ENCODE peak calls at places on chromosomes 6 and 20, in five cellular contexts. One of them, this sample, is unnamed.

GRCh38 chr6:36599791-36600209 is 5.6 kb downstream of the SRSF3 start:
- DNase-seq in H9: peak
- DNase-seq in H1: no peak
- DNase-seq in IMR-90: peak
- DNase-seq in mesenchymal stem cell: peak
- DNase-seq in this sample: no peak

GRCh38 chr6:74248966-74249365 is 553.0 kb downstream of the CD109 start:
- DNase-seq in H9: no peak
- DNase-seq in H1: no peak
- DNase-seq in IMR-90: peak
- DNase-seq in mesenchymal stem cell: peak
- DNase-seq in this sample: no peak

GRCh38 chr6:18022398-18023231 is 35.2 kb upstream of the KIF13A start:
- DNase-seq in H9: peak
- DNase-seq in H1: peak
- DNase-seq in IMR-90: peak
- DNase-seq in mesenchymal stem cell: no peak
- DNase-seq in this sample: peak

GRCh38 chr6:137799950-137800568 is 67.0 kb upstream of the TNFAIP3 start:
- DNase-seq in H9: peak
- DNase-seq in H1: no peak
- DNase-seq in IMR-90: peak
- DNase-seq in mesenchymal stem cell: peak
- DNase-seq in this sample: no peak

GRCh38 chr6:169905041-169905807 is 153.8 kb downstream of the ERMARD start:
- DNase-seq in H9: no peak
- DNase-seq in H1: no peak
- DNase-seq in IMR-90: peak
- DNase-seq in mesenchymal stem cell: peak
- DNase-seq in this sample: no peak

GRCh38 chr6:16239798-16240123 is 1.4 kb downstream of the GMPR start:
- DNase-seq in H9: peak
- DNase-seq in H1: no peak
- DNase-seq in IMR-90: peak
- DNase-seq in mesenchymal stem cell: peak
- DNase-seq in this sample: no peak

GRCh38 chr6:134004714-134005113 is 47.7 kb downstream of the SLC2A12 start:
- DNase-seq in H9: no peak
- DNase-seq in H1: no peak
- DNase-seq in IMR-90: peak
- DNase-seq in mesenchymal stem cell: no peak
- DNase-seq in this sample: no peak

GRCh38 chr6:37110455-37111155 is 59.3 kb upstream of the PIM1 start:
- DNase-seq in H9: no peak
- DNase-seq in H1: no peak
- DNase-seq in IMR-90: no peak
- DNase-seq in mesenchymal stem cell: no peak
- DNase-seq in this sample: no peak

GRCh38 chr6:2877057-2877882 is 25.8 kb downstream of the SERPINB9 start:
- DNase-seq in H9: no peak
- DNase-seq in H1: no peak
- DNase-seq in IMR-90: peak
- DNase-seq in mesenchymal stem cell: peak
- DNase-seq in this sample: no peak

GRCh38 chr6:38350882-38351281 is 288.8 kb downstream of the BTBD9 start:
- DNase-seq in H9: no peak
- DNase-seq in H1: no peak
- DNase-seq in IMR-90: peak
- DNase-seq in mesenchymal stem cell: peak
- DNase-seq in this sample: no peak

GRCh38 chr6:131387706-131388455 is 185.1 kb upstream of the ARG1 start:
- DNase-seq in H9: no peak
- DNase-seq in H1: no peak
- DNase-seq in IMR-90: no peak
- DNase-seq in mesenchymal stem cell: no peak
- DNase-seq in this sample: no peak

GRCh38 chr20:49657118-49657901 is 56.4 kb downstream of the B4GALT5 start:
- DNase-seq in H9: no peak
- DNase-seq in H1: no peak
- DNase-seq in IMR-90: peak
- DNase-seq in mesenchymal stem cell: no peak
- DNase-seq in this sample: no peak

GRCh38 chr6:2733324-2733723 is 17.4 kb downstream of the MYLK4 start:
- DNase-seq in H9: no peak
- DNase-seq in H1: no peak
- DNase-seq in IMR-90: peak
- DNase-seq in mesenchymal stem cell: no peak
- DNase-seq in this sample: no peak

GRCh38 chr6:113004691-113005270 is 657.7 kb downstream of the RFPL4B start:
- DNase-seq in H9: no peak
- DNase-seq in H1: no peak
- DNase-seq in IMR-90: peak
- DNase-seq in mesenchymal stem cell: no peak
- DNase-seq in this sample: no peak

GRCh38 chr20:60255426-60255825 is 297.2 kb downstream of the CDH26 start:
- DNase-seq in H9: no peak
- DNase-seq in H1: no peak
- DNase-seq in IMR-90: no peak
- DNase-seq in mesenchymal stem cell: no peak
- DNase-seq in this sample: no peak

GRCh38 chr20:62355527-62356142 is 11.5 kb downstream of the LAMA5 start:
- DNase-seq in H9: no peak
- DNase-seq in H1: no peak
- DNase-seq in IMR-90: no peak
- DNase-seq in mesenchymal stem cell: peak
- DNase-seq in this sample: no peak

GRCh38 chr6:79065232-79065631 is 12.8 kb downstream of the PHIP start:
- DNase-seq in H9: no peak
- DNase-seq in H1: no peak
- DNase-seq in IMR-90: no peak
- DNase-seq in mesenchymal stem cell: no peak
- DNase-seq in this sample: no peak

GRCh38 chr6:72916906-72917305 is 295.0 kb downstream of the KCNQ5 start:
- DNase-seq in H9: no peak
- DNase-seq in H1: no peak
- DNase-seq in IMR-90: no peak
- DNase-seq in mesenchymal stem cell: no peak
- DNase-seq in this sample: no peak

GRCh38 chr20:62282877-62283503 is 19.8 kb upstream of the ADRM1 start:
- DNase-seq in H9: no peak
- DNase-seq in H1: no peak
- DNase-seq in IMR-90: no peak
- DNase-seq in mesenchymal stem cell: no peak
- DNase-seq in this sample: no peak

GRCh38 chr20:56348746-56349145 is 10.0 kb upstream of the FAM210B start:
- DNase-seq in H9: no peak
- DNase-seq in H1: no peak
- DNase-seq in IMR-90: no peak
- DNase-seq in mesenchymal stem cell: no peak
- DNase-seq in this sample: no peak

GRCh38 chr6:170072246-170072645 is 218.6 kb downstream of the DLL1 start:
- DNase-seq in H9: no peak
- DNase-seq in H1: no peak
- DNase-seq in IMR-90: no peak
- DNase-seq in mesenchymal stem cell: no peak
- DNase-seq in this sample: no peak

GRCh38 chr6:161001421-161001820 is 9.9 kb downstream of the MAP3K4 start:
- DNase-seq in H9: no peak
- DNase-seq in H1: no peak
- DNase-seq in IMR-90: no peak
- DNase-seq in mesenchymal stem cell: peak
- DNase-seq in this sample: no peak

GRCh38 chr6:136362421-136363090 is 72.9 kb upstream of the BCLAF1 start:
- DNase-seq in H9: no peak
- DNase-seq in H1: no peak
- DNase-seq in IMR-90: no peak
- DNase-seq in mesenchymal stem cell: peak
- DNase-seq in this sample: no peak

GRCh38 chr6:155381856-155382690 is 67.8 kb upstream of the TFB1M start:
- DNase-seq in H9: no peak
- DNase-seq in H1: no peak
- DNase-seq in IMR-90: peak
- DNase-seq in mesenchymal stem cell: peak
- DNase-seq in this sample: no peak

GRCh38 chr6:158758464-158758863 is 60.7 kb downstream of the EZR start:
- DNase-seq in H9: peak
- DNase-seq in H1: peak
- DNase-seq in IMR-90: peak
- DNase-seq in mesenchymal stem cell: peak
- DNase-seq in this sample: peak

GRCh38 chr20:10239954-10240353 is 21.3 kb downstream of the SNAP25 start:
- DNase-seq in H9: no peak
- DNase-seq in H1: no peak
- DNase-seq in IMR-90: peak
- DNase-seq in mesenchymal stem cell: peak
- DNase-seq in this sample: no peak

GRCh38 chr6:4113623-4114022 is 21.8 kb downstream of the ECI2 start:
- DNase-seq in H9: no peak
- DNase-seq in H1: no peak
- DNase-seq in IMR-90: peak
- DNase-seq in mesenchymal stem cell: no peak
- DNase-seq in this sample: no peak

GRCh38 chr6:109002100-109002697 is 92.4 kb downstream of the SESN1 start:
- DNase-seq in H9: no peak
- DNase-seq in H1: no peak
- DNase-seq in IMR-90: peak
- DNase-seq in mesenchymal stem cell: peak
- DNase-seq in this sample: no peak

GRCh38 chr6:3218266-3218665 is 9.2 kb downstream of the TUBB2B start:
- DNase-seq in H9: no peak
- DNase-seq in H1: no peak
- DNase-seq in IMR-90: no peak
- DNase-seq in mesenchymal stem cell: no peak
- DNase-seq in this sample: no peak

GRCh38 chr20:29318871-29319461 is 1938.5 kb upstream of the DEFB115 start:
- DNase-seq in H9: no peak
- DNase-seq in H1: no peak
- DNase-seq in IMR-90: no peak
- DNase-seq in mesenchymal stem cell: no peak
- DNase-seq in this sample: no peak

GRCh38 chr6:119890470-119890869 is 540.9 kb upstream of the MAN1A1 start:
- DNase-seq in H9: no peak
- DNase-seq in H1: no peak
- DNase-seq in IMR-90: no peak
- DNase-seq in mesenchymal stem cell: no peak
- DNase-seq in this sample: no peak

GRCh38 chr6:130872250-130873095 is 45.3 kb downstream of the SMLR1 start:
- DNase-seq in H9: peak
- DNase-seq in H1: no peak
- DNase-seq in IMR-90: peak
- DNase-seq in mesenchymal stem cell: peak
- DNase-seq in this sample: peak

GRCh38 chr20:19211661-19212523 is 550 bp upstream of the SLC24A3 start:
- DNase-seq in H9: peak
- DNase-seq in H1: no peak
- DNase-seq in IMR-90: no peak
- DNase-seq in mesenchymal stem cell: no peak
- DNase-seq in this sample: peak

GRCh38 chr20:1619861-1620444 is at the start of gene SIRPB1:
- DNase-seq in H9: no peak
- DNase-seq in H1: no peak
- DNase-seq in IMR-90: peak
- DNase-seq in mesenchymal stem cell: no peak
- DNase-seq in this sample: no peak

GRCh38 chr6:135012764-135013163 is 41.9 kb downstream of the HBS1L start:
- DNase-seq in H9: no peak
- DNase-seq in H1: no peak
- DNase-seq in IMR-90: peak
- DNase-seq in mesenchymal stem cell: no peak
- DNase-seq in this sample: no peak

GRCh38 chr20:33673411-33674293 is 576 bp downstream of the NECAB3 start:
- DNase-seq in H9: no peak
- DNase-seq in H1: no peak
- DNase-seq in IMR-90: peak
- DNase-seq in mesenchymal stem cell: peak
- DNase-seq in this sample: no peak

GRCh38 chr6:27805347-27805746 is 106.8 kb downstream of the OR2B2 start:
- DNase-seq in H9: no peak
- DNase-seq in H1: no peak
- DNase-seq in IMR-90: no peak
- DNase-seq in mesenchymal stem cell: no peak
- DNase-seq in this sample: no peak

GRCh38 chr6:41815587-41815986 is 28.1 kb downstream of the TOMM6 start:
- DNase-seq in H9: no peak
- DNase-seq in H1: no peak
- DNase-seq in IMR-90: no peak
- DNase-seq in mesenchymal stem cell: no peak
- DNase-seq in this sample: no peak

GRCh38 chr6:11606287-11606686 is 68.7 kb downstream of the TMEM170B start:
- DNase-seq in H9: no peak
- DNase-seq in H1: no peak
- DNase-seq in IMR-90: no peak
- DNase-seq in mesenchymal stem cell: no peak
- DNase-seq in this sample: no peak

GRCh38 chr20:31679357-31680285 is 41.9 kb downstream of the COX4I2 start:
- DNase-seq in H9: no peak
- DNase-seq in H1: no peak
- DNase-seq in IMR-90: no peak
- DNase-seq in mesenchymal stem cell: no peak
- DNase-seq in this sample: no peak
- H4K91ac ChIP-seq in H9: no peak
- H4K91ac ChIP-seq in H1: no peak
- H4K91ac ChIP-seq in IMR-90: peak
- H4K91ac ChIP-seq in mesenchymal stem cell: peak
- H4K91ac ChIP-seq in this sample: no peak

GRCh38 chr6:146345582-146345981 is 198.1 kb upstream of the RAB32 start:
- DNase-seq in H9: no peak
- DNase-seq in H1: no peak
- DNase-seq in IMR-90: no peak
- DNase-seq in mesenchymal stem cell: no peak
- DNase-seq in this sample: no peak
- H4K91ac ChIP-seq in H9: no peak
- H4K91ac ChIP-seq in H1: no peak
- H4K91ac ChIP-seq in IMR-90: no peak
- H4K91ac ChIP-seq in mesenchymal stem cell: no peak
- H4K91ac ChIP-seq in this sample: no peak

GRCh38 chr20:2651772-2652723 is at the start of gene NOP56:
- DNase-seq in H9: peak
- DNase-seq in H1: peak
- DNase-seq in IMR-90: peak
- DNase-seq in mesenchymal stem cell: peak
- DNase-seq in this sample: peak
- H4K91ac ChIP-seq in H9: peak
- H4K91ac ChIP-seq in H1: peak
- H4K91ac ChIP-seq in IMR-90: peak
- H4K91ac ChIP-seq in mesenchymal stem cell: peak
- H4K91ac ChIP-seq in this sample: peak

DNA sequence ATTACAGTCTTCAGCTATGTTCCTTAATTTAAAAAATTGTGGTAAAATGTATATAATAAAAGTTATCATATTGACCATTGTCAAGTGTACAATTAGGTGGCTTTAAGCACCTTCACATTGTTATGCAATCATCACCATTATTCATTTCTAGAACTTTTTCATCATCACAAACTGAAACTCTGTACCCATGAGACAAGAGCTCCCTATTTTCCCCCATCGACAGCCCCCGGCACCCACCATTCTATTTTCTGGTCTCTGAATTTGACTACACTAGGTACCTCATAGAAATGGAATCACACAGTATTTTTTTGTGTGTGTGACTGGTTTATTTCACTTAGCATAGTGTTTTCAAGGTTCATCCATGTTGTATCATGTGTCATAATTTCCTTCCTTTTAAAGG is 39.7 kb upstream of the FYN start:
- DNase-seq in H9: no peak
- DNase-seq in H1: no peak
- DNase-seq in IMR-90: no peak
- DNase-seq in mesenchymal stem cell: no peak
- DNase-seq in this sample: no peak
- H4K91ac ChIP-seq in H9: no peak
- H4K91ac ChIP-seq in H1: no peak
- H4K91ac ChIP-seq in IMR-90: no peak
- H4K91ac ChIP-seq in mesenchymal stem cell: no peak
- H4K91ac ChIP-seq in this sample: no peak